ENCODE peak calls at places on chromosome 12, in seven cellular contexts. One of them, this sample, is unnamed.

GRCh38 chr12:108325549-108325948 is 13.6 kb downstream of the CMKLR1 start:
- DNase-seq in activated CD8-positive, alpha-beta T cell treated with anti-CD3 and anti-CD28 coated beads, Interleukin-2, amount 10 ng/mL, durations not matched to agents 7 days and 5 days: no peak
- DNase-seq in frontal cortex: no peak
- DNase-seq in GM23338: no peak
- DNase-seq in A172: no peak
- DNase-seq in ELR: no peak
- DNase-seq in activated CD4-positive, alpha-beta T cell treated with anti-CD3 and anti-CD28 coated beads, Interleukin-2, amount 50 U/mL, for 48 hours: no peak
- DNase-seq in this sample: no peak

GRCh38 chr12:90333939-90334338 is 621.0 kb downstream of the CCER1 start:
- DNase-seq in GM23338: no peak
- DNase-seq in ELR: peak
- DNase-seq in A172: no peak
- DNase-seq in activated CD8-positive, alpha-beta T cell treated with anti-CD3 and anti-CD28 coated beads, Interleukin-2, amount 10 ng/mL, durations not matched to agents 7 days and 5 days: no peak
- DNase-seq in activated CD4-positive, alpha-beta T cell treated with anti-CD3 and anti-CD28 coated beads, Interleukin-2, amount 50 U/mL, for 48 hours: no peak
- DNase-seq in frontal cortex: no peak
- DNase-seq in this sample: no peak

GRCh38 chr12:30945443-30946164 is 19.1 kb downstream of the TSPAN11 start:
- DNase-seq in activated CD4-positive, alpha-beta T cell treated with anti-CD3 and anti-CD28 coated beads, Interleukin-2, amount 50 U/mL, for 48 hours: no peak
- DNase-seq in ELR: no peak
- DNase-seq in A172: no peak
- DNase-seq in frontal cortex: no peak
- DNase-seq in GM23338: no peak
- DNase-seq in activated CD8-positive, alpha-beta T cell treated with anti-CD3 and anti-CD28 coated beads, Interleukin-2, amount 10 ng/mL, durations not matched to agents 7 days and 5 days: no peak
- DNase-seq in this sample: no peak

GRCh38 chr12:125069616-125070015 is 4.4 kb downstream of the AACS start:
- DNase-seq in frontal cortex: no peak
- DNase-seq in activated CD4-positive, alpha-beta T cell treated with anti-CD3 and anti-CD28 coated beads, Interleukin-2, amount 50 U/mL, for 48 hours: no peak
- DNase-seq in A172: no peak
- DNase-seq in activated CD8-positive, alpha-beta T cell treated with anti-CD3 and anti-CD28 coated beads, Interleukin-2, amount 10 ng/mL, durations not matched to agents 7 days and 5 days: no peak
- DNase-seq in GM23338: no peak
- DNase-seq in ELR: no peak
- DNase-seq in this sample: no peak

GRCh38 chr12:6635856-6636521 is at the start of gene LPAR5:
- DNase-seq in A172: peak
- DNase-seq in frontal cortex: no peak
- DNase-seq in activated CD8-positive, alpha-beta T cell treated with anti-CD3 and anti-CD28 coated beads, Interleukin-2, amount 10 ng/mL, durations not matched to agents 7 days and 5 days: peak
- DNase-seq in activated CD4-positive, alpha-beta T cell treated with anti-CD3 and anti-CD28 coated beads, Interleukin-2, amount 50 U/mL, for 48 hours: no peak
- DNase-seq in ELR: peak
- DNase-seq in GM23338: peak
- DNase-seq in this sample: no peak

GRCh38 chr12:88743946-88744685 is 163.8 kb upstream of the KITLG start:
- DNase-seq in ELR: no peak
- DNase-seq in GM23338: no peak
- DNase-seq in activated CD8-positive, alpha-beta T cell treated with anti-CD3 and anti-CD28 coated beads, Interleukin-2, amount 10 ng/mL, durations not matched to agents 7 days and 5 days: no peak
- DNase-seq in A172: no peak
- DNase-seq in frontal cortex: no peak
- DNase-seq in activated CD4-positive, alpha-beta T cell treated with anti-CD3 and anti-CD28 coated beads, Interleukin-2, amount 50 U/mL, for 48 hours: no peak
- DNase-seq in this sample: no peak

GRCh38 chr12:57233357-57234232 is 4.1 kb downstream of the SHMT2 start:
- DNase-seq in activated CD8-positive, alpha-beta T cell treated with anti-CD3 and anti-CD28 coated beads, Interleukin-2, amount 10 ng/mL, durations not matched to agents 7 days and 5 days: no peak
- DNase-seq in A172: no peak
- DNase-seq in activated CD4-positive, alpha-beta T cell treated with anti-CD3 and anti-CD28 coated beads, Interleukin-2, amount 50 U/mL, for 48 hours: no peak
- DNase-seq in GM23338: no peak
- DNase-seq in frontal cortex: no peak
- DNase-seq in ELR: peak
- DNase-seq in this sample: no peak

GRCh38 chr12:23217158-23217557 is 592.2 kb downstream of the ETNK1 start:
- DNase-seq in GM23338: no peak
- DNase-seq in ELR: no peak
- DNase-seq in A172: no peak
- DNase-seq in activated CD4-positive, alpha-beta T cell treated with anti-CD3 and anti-CD28 coated beads, Interleukin-2, amount 50 U/mL, for 48 hours: no peak
- DNase-seq in frontal cortex: no peak
- DNase-seq in activated CD8-positive, alpha-beta T cell treated with anti-CD3 and anti-CD28 coated beads, Interleukin-2, amount 10 ng/mL, durations not matched to agents 7 days and 5 days: no peak
- DNase-seq in this sample: no peak

GRCh38 chr12:1993341-1993740 is 10.9 kb downstream of the DCP1B start:
- DNase-seq in GM23338: no peak
- DNase-seq in frontal cortex: no peak
- DNase-seq in activated CD4-positive, alpha-beta T cell treated with anti-CD3 and anti-CD28 coated beads, Interleukin-2, amount 50 U/mL, for 48 hours: no peak
- DNase-seq in ELR: peak
- DNase-seq in activated CD8-positive, alpha-beta T cell treated with anti-CD3 and anti-CD28 coated beads, Interleukin-2, amount 10 ng/mL, durations not matched to agents 7 days and 5 days: no peak
- DNase-seq in A172: peak
- DNase-seq in this sample: no peak

GRCh38 chr12:47078733-47079364 is 572 bp upstream of the PCED1B start:
- DNase-seq in activated CD8-positive, alpha-beta T cell treated with anti-CD3 and anti-CD28 coated beads, Interleukin-2, amount 10 ng/mL, durations not matched to agents 7 days and 5 days: peak
- DNase-seq in ELR: peak
- DNase-seq in GM23338: no peak
- DNase-seq in activated CD4-positive, alpha-beta T cell treated with anti-CD3 and anti-CD28 coated beads, Interleukin-2, amount 50 U/mL, for 48 hours: peak
- DNase-seq in frontal cortex: no peak
- DNase-seq in A172: peak
- DNase-seq in this sample: no peak

GRCh38 chr12:107894589-107894988 is 120.1 kb downstream of the ASCL4 start:
- DNase-seq in activated CD8-positive, alpha-beta T cell treated with anti-CD3 and anti-CD28 coated beads, Interleukin-2, amount 10 ng/mL, durations not matched to agents 7 days and 5 days: no peak
- DNase-seq in frontal cortex: no peak
- DNase-seq in A172: peak
- DNase-seq in GM23338: no peak
- DNase-seq in activated CD4-positive, alpha-beta T cell treated with anti-CD3 and anti-CD28 coated beads, Interleukin-2, amount 50 U/mL, for 48 hours: no peak
- DNase-seq in ELR: peak
- DNase-seq in this sample: no peak

GRCh38 chr12:15532364-15532977 is 210.2 kb downstream of the PTPRO start:
- DNase-seq in activated CD4-positive, alpha-beta T cell treated with anti-CD3 and anti-CD28 coated beads, Interleukin-2, amount 50 U/mL, for 48 hours: peak
- DNase-seq in A172: peak
- DNase-seq in activated CD8-positive, alpha-beta T cell treated with anti-CD3 and anti-CD28 coated beads, Interleukin-2, amount 10 ng/mL, durations not matched to agents 7 days and 5 days: peak
- DNase-seq in GM23338: peak
- DNase-seq in ELR: peak
- DNase-seq in frontal cortex: no peak
- DNase-seq in this sample: no peak

GRCh38 chr12:65667932-65668331 is 156.4 kb upstream of the HMGA2 start:
- DNase-seq in activated CD4-positive, alpha-beta T cell treated with anti-CD3 and anti-CD28 coated beads, Interleukin-2, amount 50 U/mL, for 48 hours: no peak
- DNase-seq in ELR: no peak
- DNase-seq in activated CD8-positive, alpha-beta T cell treated with anti-CD3 and anti-CD28 coated beads, Interleukin-2, amount 10 ng/mL, durations not matched to agents 7 days and 5 days: no peak
- DNase-seq in frontal cortex: no peak
- DNase-seq in A172: no peak
- DNase-seq in GM23338: no peak
- DNase-seq in this sample: no peak